ENCODE peak calls at places on chromosome 20, in ten cellular contexts. V is psoas muscle; H is H9; P is IMR-90; M is dorsolateral prefrontal cortex; U is heart right ventricle; I is PC-3; B is spleen; F is tibial artery; K is CD4-positive, alpha-beta T cell. J is an unnamed sample.

GRCh38 chr20:38534756-38535155 is 46.2 kb upstream of the ADIG start:
- DNase-seq in V (no peak), H (no peak), P (no peak), M (no peak), U (no peak), I (no peak), B (no peak), F (no peak), K (no peak), J (no peak)

GRCh38 chr20:29408034-29408695 is 1849.3 kb upstream of the DEFB115 start:
- DNase-seq in V (no peak), H (no peak), P (no peak), M (no peak), U (no peak), I (no peak), B (no peak), F (no peak), K (no peak), J (peak; percentile 68)

GRCh38 chr20:35254448-35254999 is 23.4 kb downstream of the MMP24OS start:
- DNase-seq in V (no peak), H (no peak), P (no peak), M (no peak), U (no peak), I (no peak), B (no peak), F (no peak), K (no peak), J (no peak)

GRCh38 chr20:26167499-26167898 is 470.8 kb upstream of the ZNF337 start:
- DNase-seq in V (no peak), H (no peak), P (peak; percentile 31), M (no peak), U (no peak), I (peak; percentile 27), B (no peak), F (no peak), K (no peak), J (no peak)

GRCh38 chr20:25622450-25623224 is 1.2 kb downstream of the NANP start:
- DNase-seq in V (no peak), H (no peak), P (peak; percentile 7), M (no peak), U (no peak), I (no peak), B (no peak), F (no peak), K (no peak), J (no peak)

GRCh38 chr20:47546184-47547033 is 44.7 kb downstream of the NCOA3 start:
- DNase-seq in V (no peak), H (no peak), P (peak; percentile 96), M (no peak), U (no peak), I (peak; percentile 70), B (no peak), F (no peak), K (no peak), J (no peak)

GRCh38 chr20:37413023-37413334 is 67.0 kb downstream of the SRC start:
- DNase-seq in V (no peak), H (no peak), P (no peak), M (no peak), U (no peak), I (no peak), B (no peak), F (no peak), K (no peak), J (no peak)

GRCh38 chr20:17992224-17992637 is 23.4 kb downstream of the MGME1 start:
- DNase-seq in V (no peak), H (no peak), P (no peak), M (no peak), U (no peak), I (no peak), B (no peak), F (no peak), K (no peak), J (no peak)

GRCh38 chr20:8798505-8798904 is 270.4 kb upstream of the PLCB4 start:
- DNase-seq in V (no peak), H (no peak), P (no peak), M (no peak), U (peak; percentile 8), I (no peak), B (no peak), F (no peak), K (no peak), J (no peak)

GRCh38 chr20:63103402-63104311 is 96.9 kb upstream of the BHLHE23 start:
- DNase-seq in V (no peak), H (no peak), P (peak; percentile 3), M (no peak), U (no peak), I (no peak), B (peak; percentile 73), F (no peak), K (no peak), J (no peak)

GRCh38 chr20:10090588-10091166 is 55.9 kb downstream of the ANKEF1 start:
- DNase-seq in V (peak; percentile 12), H (peak; percentile 55), P (peak; percentile 53), M (peak; percentile 31), U (peak; percentile 46), I (peak; percentile 81), B (no peak), F (peak; percentile 37), K (no peak), J (peak; percentile 72)

GRCh38 chr20:57560554-57561355 is at the start of gene PCK1:
- DNase-seq in V (peak; percentile 47), H (no peak), P (peak; percentile 1), M (no peak), U (peak; percentile 59), I (peak; percentile 40), B (peak; percentile 64), F (no peak), K (no peak), J (peak; percentile 79)

DNA sequence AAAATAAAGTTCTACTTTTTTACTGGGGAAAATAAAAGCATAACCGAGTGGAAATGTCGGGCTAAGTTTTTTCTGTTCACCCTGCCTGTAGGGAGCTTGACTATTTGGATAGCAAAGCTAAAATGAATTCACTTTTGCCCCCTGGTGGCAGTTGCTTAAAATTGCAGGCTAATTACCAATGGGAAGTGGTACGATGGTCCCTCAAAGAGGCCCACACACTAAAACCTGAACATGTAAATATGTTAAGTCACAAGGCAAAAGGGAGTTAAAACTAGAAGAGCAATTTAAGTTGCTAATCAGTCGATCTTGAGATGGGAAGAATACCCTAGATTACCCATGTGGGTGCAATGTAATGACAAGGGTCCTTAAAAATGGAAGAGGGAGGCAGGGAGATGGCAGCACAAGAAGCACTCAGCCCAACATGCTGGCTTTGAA is 916 bp upstream of the SUN5 start:
- DNase-seq in V (no peak), H (peak; percentile 50), P (peak; percentile 15), M (no peak), U (no peak), I (peak; percentile 59), B (no peak), F (no peak), K (no peak), J (no peak)
- TF ChIP-seq CTCF in V (peak; percentile 12), H (peak; percentile 95), P (peak; percentile 36), M (peak; percentile 26), U (no peak), I (peak; percentile 80), B (peak; percentile 57), F (peak; percentile 7), K (peak; percentile 65), J (no peak)

GRCh38 chr20:841568-842546 is 8.3 kb downstream of the FAM110A start:
- DNase-seq in V (no peak), H (peak; percentile 71), P (no peak), M (no peak), U (no peak), I (peak; percentile 80), B (peak; percentile 79), F (no peak), K (no peak), J (peak; percentile 73)

GRCh38 chr20:840503-840857 is 7.0 kb downstream of the FAM110A start:
- DNase-seq in V (no peak), H (no peak), P (no peak), M (no peak), U (no peak), I (no peak), B (no peak), F (no peak), K (no peak), J (no peak)

GRCh38 chr20:840858-841567 is 7.5 kb downstream of the FAM110A start:
- DNase-seq in V (no peak), H (no peak), P (no peak), M (no peak), U (no peak), I (peak; percentile 57), B (peak; percentile 88), F (no peak), K (no peak), J (peak; percentile 86)

GRCh38 chr20:843908-844307 is 10.4 kb downstream of the FAM110A start:
- DNase-seq in V (no peak), H (no peak), P (no peak), M (no peak), U (no peak), I (no peak), B (peak; percentile 80), F (no peak), K (no peak), J (no peak)

DNA sequence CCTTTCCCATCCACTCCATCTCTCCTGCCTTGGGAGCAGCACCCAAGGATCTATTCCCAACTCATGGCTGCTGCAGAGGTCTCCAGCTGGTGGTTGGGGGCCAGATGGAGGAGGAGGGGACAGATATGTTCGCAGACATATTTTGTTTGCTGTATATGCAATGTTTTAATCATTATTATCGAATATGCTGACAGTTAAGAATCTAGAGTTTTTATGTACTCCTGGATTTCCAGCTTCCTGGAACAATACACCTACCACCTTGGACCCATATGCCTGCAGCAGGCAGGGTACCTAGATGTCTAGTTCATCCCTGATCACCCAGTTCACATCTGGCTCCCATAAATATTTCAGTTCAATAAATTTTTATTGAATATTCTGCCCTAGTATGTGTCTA is 9.0 kb downstream of the FAM110A start:
- DNase-seq in V (no peak), H (no peak), P (no peak), M (no peak), U (no peak), I (no peak), B (no peak), F (no peak), K (no peak), J (no peak)
- H3K27ac ChIP-seq in V (no peak overlapping the region), H (no peak overlapping the region), P (no peak overlapping the region), M (no peak overlapping the region), U (no peak overlapping the region), I (no peak overlapping the region), B (no peak overlapping the region), F (no peak overlapping the region), K (no peak overlapping the region), J (no peak overlapping the region)

GRCh38 chr20:21511485-21511849 is 2.4 kb downstream of the NKX2-2 start:
- DNase-seq in V (no peak), H (peak; percentile 33), P (no peak), M (no peak), U (no peak), I (no peak), B (no peak), F (no peak), K (no peak), J (no peak)
- H3K27me3 ChIP-seq in V (peaks cover 65% of the 10 kb centered on the region), H (peaks cover 79% of the 10 kb centered on the region), P (peaks cover 92% of the 10 kb centered on the region), M (peaks cover 98% of the 10 kb centered on the region), U (peaks cover 100% of the 10 kb centered on the region), I (peaks cover 80% of the 10 kb centered on the region), B (peaks cover 100% of the 10 kb centered on the region), F (no peaks in the 10 kb centered on the region), K (peaks cover 92% of the 10 kb centered on the region), J (peaks cover 5% of the 10 kb centered on the region)

DNA sequence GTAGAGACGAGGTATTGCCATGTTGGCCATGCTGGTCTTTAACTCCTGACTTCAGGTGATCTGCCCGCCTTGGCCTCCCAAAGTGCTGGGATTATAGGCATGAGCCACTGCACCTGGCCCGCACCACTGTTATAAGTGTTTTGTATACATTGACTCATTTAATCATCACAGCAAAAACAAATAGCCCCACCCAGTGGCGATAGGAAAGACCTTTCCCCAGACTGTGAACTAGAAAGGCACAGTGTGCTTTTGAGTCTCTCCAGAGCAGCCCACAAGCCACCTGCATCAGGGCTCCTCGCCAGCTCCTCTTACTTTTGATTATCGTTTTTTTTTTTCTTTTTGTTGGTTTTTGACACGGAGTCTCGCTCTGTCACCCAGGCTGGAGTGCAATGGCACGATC is 27.9 kb upstream of the ZFP64 start:
- DNase-seq in V (no peak), H (peak; percentile 36), P (peak; percentile 2), M (no peak), U (no peak), I (peak; percentile 91), B (no peak), F (no peak), K (no peak), J (no peak)
- TF ChIP-seq CTCF in V (no peak), H (peak; percentile 62), P (no peak), M (no peak), U (no peak), I (peak; percentile 63), B (no peak), F (no peak), K (no peak), J (no peak)

J was measured in pancreas.